ENCODE peak calls at places on chromosomes 4 and X, in nine cellular contexts. J is NCI-H1092 treated with DMSO at 0.1 percent for 48 hours, N is NCI-H1048, F is retina, O is GM23338, K is upper lobe of left lung, Q is HAP-1, Z is GM04503, I is NCI-H345. Y is an unnamed sample.

GRCh38 chr4:123995939-123996338 is 599.3 kb downstream of the SPRY1 start:
- DNase-seq in Z (peak), Q (no peak), K (no peak), O (no peak), F (no peak), N (no peak), I (no peak), J (no peak), Y (no peak)

GRCh38 chrX:54357414-54358377 is at the start of gene WNK3:
- DNase-seq in K (peak), J (peak), F (peak), I (peak), O (peak), Q (peak), N (peak), Z (no peak), Y (peak)

GRCh38 chr4:70903282-70903603 is 1.1 kb downstream of the MOB1B start:
- DNase-seq in I (no peak), N (no peak), O (no peak), J (no peak), Q (no peak), Z (no peak), K (no peak), F (no peak), Y (no peak)

GRCh38 chr4:139419388-139419914 is 34.5 kb upstream of the RAB33B start:
- DNase-seq in F (no peak), J (no peak), Q (no peak), N (no peak), Z (peak), O (no peak), K (no peak), I (no peak), Y (no peak)

GRCh38 chrX:44971674-44972073 is 98.7 kb downstream of the KDM6A start:
- DNase-seq in F (no peak), I (no peak), K (no peak), O (no peak), Q (no peak), N (no peak), J (no peak), Z (no peak), Y (no peak)

GRCh38 chr4:138843611-138844010 is 172.0 kb upstream of the NOCT start:
- DNase-seq in K (no peak), I (no peak), Z (no peak), J (no peak), O (peak), N (no peak), F (no peak), Q (no peak), Y (no peak)

GRCh38 chr4:174521800-174522182 is 497 bp downstream of the HPGD start:
- DNase-seq in Z (no peak), F (no peak), N (no peak), O (peak), Q (peak), K (peak), I (peak), J (peak), Y (no peak)

GRCh38 chr4:112511294-112512118 is 4.5 kb downstream of the NEUROG2 start:
- DNase-seq in K (no peak), Q (no peak), F (peak), N (no peak), O (peak), J (no peak), Z (no peak), I (no peak), Y (no peak)

GRCh38 chrX:47358387-47359065 is 11.9 kb upstream of the ZNF157 start:
- DNase-seq in I (no peak), O (no peak), N (no peak), Q (no peak), F (no peak), J (no peak), Z (no peak), K (no peak), Y (no peak)

GRCh38 chr4:186400676-186401075 is 134.7 kb downstream of the F11 start:
- DNase-seq in N (no peak), K (no peak), O (no peak), Z (no peak), I (no peak), F (no peak), J (no peak), Q (no peak), Y (no peak)